ENCODE peak calls at places on chromosomes 6 and 20, in six cellular contexts. N, Q, Z, M, E and P are unnamed samples.

GRCh38 chr20:4289875-4290274 is 274.5 kb upstream of the RNF24 start:
- DNase-seq in Q (no peak), N (no peak), Z (no peak), E (no peak), M (no peak), P (no peak)

GRCh38 chr20:47956261-47956995 is 171.1 kb upstream of the SULF2 start:
- DNase-seq in N (no peak), Q (no peak), E (no peak), Z (peak), M (no peak), P (no peak)

GRCh38 chr6:83884523-83884922 is 25.0 kb downstream of the CYB5R4 start:
- DNase-seq in M (no peak), N (no peak), E (peak), Z (peak), Q (no peak), P (peak)

GRCh38 chr6:150662814-150663213 is 63.1 kb downstream of the PLEKHG1 start:
- DNase-seq in E (no peak), M (no peak), Q (no peak), N (no peak), Z (no peak), P (no peak)

GRCh38 chr6:66930559-66931290 is 1223.7 kb upstream of the EYS start:
- DNase-seq in Z (no peak), Q (no peak), N (no peak), E (no peak), M (no peak), P (no peak)

GRCh38 chr6:1686117-1687098 is 76.7 kb downstream of the FOXC1 start:
- DNase-seq in Z (no peak), M (no peak), E (peak), Q (no peak), N (no peak), P (no peak)

GRCh38 chr6:45607818-45608217 is 230.1 kb upstream of the SUPT3H start:
- DNase-seq in E (peak), Z (no peak), Q (no peak), M (no peak), N (no peak), P (peak)

GRCh38 chr6:41527721-41528408 is 18.3 kb upstream of the FOXP4 start:
- DNase-seq in N (peak), M (no peak), Z (peak), Q (no peak), E (peak), P (peak)

GRCh38 chr6:136415351-136416005 is 125.8 kb upstream of the BCLAF1 start:
- DNase-seq in M (no peak), N (no peak), Q (no peak), Z (no peak), E (no peak), P (no peak)